ENCODE peak calls at places on chromosomes 3 and 15, in seven cellular contexts. T, B, S, Q, Y, R and M are unnamed samples. For H3K4me1 and H3K9me3, the result is how much of the 10 kb centered on the place peaks cover.

GRCh38 chr3:107699682-107700081 is 176.9 kb downstream of the BBX start:
- DNase-seq in T (peak), B (no peak), S (peak), Q (no peak), Y (peak), R (no peak), M (no peak)

GRCh38 chr15:70077436-70077835 is 20.3 kb downstream of the TLE3 start:
- DNase-seq in T (no peak), B (no peak), S (no peak), Q (no peak), Y (no peak), R (no peak), M (no peak)

GRCh38 chr3:52438579-52439425 is 6.1 kb downstream of the SEMA3G start:
- DNase-seq in T (no peak), B (no peak), S (no peak), Q (no peak), Y (no peak), R (no peak), M (no peak)

GRCh38 chr3:160695906-160696305 is 18.9 kb downstream of the ARL14 start:
- DNase-seq in T (peak), B (no peak), S (no peak), Q (no peak), Y (peak), R (no peak), M (peak)

GRCh38 chr3:44948239-44948638 is 27.7 kb downstream of the ZDHHC3 start:
- DNase-seq in T (no peak), B (no peak), S (no peak), Q (no peak), Y (peak), R (no peak), M (no peak)

GRCh38 chr3:32048487-32049174 is 57.8 kb upstream of the GPD1L start:
- DNase-seq in T (no peak), B (no peak), S (no peak), Q (peak), Y (no peak), R (no peak), M (no peak)

GRCh38 chr3:28840976-28841376 is 439.9 kb upstream of the RBMS3 start:
- DNase-seq in T (no peak), B (no peak), S (no peak), Q (no peak), Y (no peak), R (no peak), M (no peak)

GRCh38 chr3:165854696-165855095 is 17.5 kb upstream of the BCHE start:
- DNase-seq in T (peak), B (no peak), S (peak), Q (peak), Y (no peak), R (peak), M (peak)

GRCh38 chr3:37255990-37256308 is 81.6 kb upstream of the LRRFIP2 start:
- DNase-seq in T (no peak), B (no peak), S (no peak), Q (no peak), Y (no peak), R (no peak), M (no peak)

GRCh38 chr15:75446146-75446545 is 5.3 kb downstream of the SIN3A start:
- DNase-seq in T (no peak), B (no peak), S (no peak), Q (no peak), Y (no peak), R (no peak), M (no peak)

GRCh38 chr15:39361497-39361896 is 219.4 kb upstream of the THBS1 start:
- DNase-seq in T (no peak), B (no peak), S (no peak), Q (no peak), Y (no peak), R (no peak), M (peak)

GRCh38 chr15:88020806-88021205 is 235.7 kb downstream of the NTRK3 start:
- DNase-seq in T (no peak), B (no peak), S (no peak), Q (no peak), Y (no peak), R (no peak), M (no peak)

GRCh38 chr3:121748638-121749275 is 784 bp downstream of the GOLGB1 start:
- DNase-seq in T (peak), B (peak), S (peak), Q (peak), Y (peak), R (peak), M (peak)

GRCh38 chr3:58049143-58049785 is 41.0 kb downstream of the FLNB start:
- DNase-seq in T (peak), B (peak), S (peak), Q (peak), Y (peak), R (no peak), M (peak)

GRCh38 chr15:62515696-62516395 is 350.8 kb upstream of the C2CD4B start:
- DNase-seq in T (no peak), B (no peak), S (no peak), Q (no peak), Y (no peak), R (no peak), M (no peak)

GRCh38 chr3:192326656-192327055 is 400.7 kb downstream of the FGF12 start:
- DNase-seq in T (no peak), B (no peak), S (no peak), Q (no peak), Y (no peak), R (no peak), M (no peak)

GRCh38 chr3:101720851-101721649 is 3.4 kb upstream of the CEP97 start:
- DNase-seq in T (peak), B (no peak), S (peak), Q (peak), Y (peak), R (peak), M (peak)
- H3K4me1 ChIP-seq in T (under half), B (under half), S (under half), Q (under half), Y (under half), R (under half), M (under half)

GRCh38 chr3:171541181-171541580 is 81.0 kb upstream of the TNIK start:
- DNase-seq in T (no peak), B (no peak), S (no peak), Q (no peak), Y (no peak), R (no peak), M (no peak)

GRCh38 chr3:171548918-171549317 is 88.7 kb upstream of the TNIK start:
- DNase-seq in T (peak), B (no peak), S (no peak), Q (peak), Y (peak), R (no peak), M (peak)

GRCh38 chr3:171543759-171544284 is 83.6 kb upstream of the TNIK start:
- DNase-seq in T (no peak), B (no peak), S (no peak), Q (no peak), Y (no peak), R (no peak), M (no peak)

GRCh38 chr3:171541647-171542046 is 81.4 kb upstream of the TNIK start:
- DNase-seq in T (no peak), B (no peak), S (no peak), Q (no peak), Y (no peak), R (no peak), M (no peak)

GRCh38 chr3:171542976-171543375 is 82.8 kb upstream of the TNIK start:
- DNase-seq in T (no peak), B (no peak), S (no peak), Q (no peak), Y (no peak), R (no peak), M (no peak)
- H3K9ac ChIP-seq in T (no peak), B (no peak), S (no peak), Q (no peak), Y (no peak), R (no peak), M (no peak)

GRCh38 chr15:81469154-81469553 is 95.1 kb upstream of the TMC3 start:
- DNase-seq in T (no peak), B (no peak), S (peak), Q (no peak), Y (no peak), R (no peak), M (no peak)

DNA sequence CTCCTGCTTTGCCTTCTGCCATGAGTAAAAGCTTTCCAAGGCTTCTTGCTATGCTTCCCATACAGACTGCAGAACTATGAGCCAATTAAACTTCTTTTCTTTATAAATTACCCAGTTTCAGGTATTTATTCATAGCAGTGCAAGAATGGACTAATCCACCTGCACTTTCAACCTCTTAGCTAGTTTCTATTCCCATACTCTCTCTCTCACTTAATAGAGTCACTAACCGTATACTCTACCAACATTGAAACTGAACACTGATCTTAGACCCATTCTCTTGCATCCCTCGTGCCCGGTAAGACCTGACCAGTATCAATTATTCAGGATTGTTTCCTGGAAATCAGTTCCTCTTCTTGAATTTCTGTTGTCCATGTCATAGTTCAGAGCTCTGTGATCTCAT is 92.7 kb upstream of the TMC3 start:
- DNase-seq in T (no peak), B (no peak), S (no peak), Q (no peak), Y (no peak), R (peak), M (no peak)
- H3K9me3 ChIP-seq in T (under half), B (under half), S (under half), Q (under half), Y (under half), R (under half), M (under half)

GRCh38 chr3:141071681-141072260 is 20.6 kb downstream of the SPSB4 start:
- DNase-seq in T (no peak), B (no peak), S (no peak), Q (no peak), Y (no peak), R (no peak), M (no peak)
- H3K4me1 ChIP-seq in T (under half), B (under half), S (under half), Q (under half), Y (under half), R (under half), M (under half)

GRCh38 chr3:135887220-135887619 is 78.3 kb upstream of the PPP2R3A start:
- DNase-seq in T (no peak), B (no peak), S (peak), Q (peak), Y (peak), R (no peak), M (no peak)

GRCh38 chr3:135895106-135895733 is 70.3 kb upstream of the PPP2R3A start:
- DNase-seq in T (peak), B (peak), S (peak), Q (peak), Y (peak), R (peak), M (peak)

GRCh38 chr3:135891121-135891520 is 74.4 kb upstream of the PPP2R3A start:
- DNase-seq in T (no peak), B (no peak), S (no peak), Q (no peak), Y (no peak), R (no peak), M (no peak)

GRCh38 chr3:135885885-135886284 is 79.6 kb upstream of the PPP2R3A start:
- DNase-seq in T (no peak), B (no peak), S (no peak), Q (no peak), Y (no peak), R (no peak), M (no peak)

GRCh38 chr3:135889417-135889816 is 76.1 kb upstream of the PPP2R3A start:
- DNase-seq in T (no peak), B (no peak), S (no peak), Q (no peak), Y (no peak), R (no peak), M (no peak)
- H3K9ac ChIP-seq in T (no peak), B (no peak), S (no peak), Q (no peak), Y (no peak), R (no peak), M (no peak)

DNA sequence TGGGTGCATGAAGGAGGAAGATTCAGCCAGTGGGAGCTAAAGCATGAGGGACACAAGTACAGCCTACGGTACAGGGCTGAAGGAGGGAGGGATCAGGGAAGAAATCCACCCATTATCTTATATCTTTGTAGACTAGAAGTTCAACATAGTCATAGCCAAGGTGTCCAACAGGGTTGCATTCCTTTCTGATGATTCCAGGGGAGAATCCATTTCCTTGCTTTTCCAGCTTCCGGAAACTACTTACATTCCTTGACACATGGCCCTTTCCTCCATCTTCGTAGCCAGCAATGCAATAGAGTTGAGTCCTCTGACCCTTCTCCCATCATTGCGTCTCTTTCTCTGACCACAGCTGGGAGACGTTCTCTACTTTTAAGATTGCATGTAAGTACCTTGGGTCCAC is 471.0 kb upstream of the SEMA6D start:
- DNase-seq in T (no peak), B (no peak), S (no peak), Q (no peak), Y (peak), R (no peak), M (no peak)
- H3K9me3 ChIP-seq in T (under half), B (under half), S (under half), Q (under half), Y (under half), R (under half), M (under half)